ENCODE peak calls at places on chromosomes 2 and 18, in seven cellular contexts. K, O, Y, L, M, T and V are unnamed samples.

GRCh38 chr2:154437104-154437503 is 261.4 kb upstream of the KCNJ3 start:
- DNase-seq in K (no peak), O (no peak), Y (no peak), L (no peak), M (no peak), T (no peak), V (no peak)

GRCh38 chr2:237254369-237254861 is 159.5 kb downstream of the COL6A3 start:
- DNase-seq in K (no peak), O (no peak), Y (no peak), L (peak), M (no peak), T (no peak), V (no peak)

GRCh38 chr2:36403675-36404230 is 48.2 kb downstream of the CRIM1 start:
- DNase-seq in K (no peak), O (peak), Y (no peak), L (peak), M (no peak), T (no peak), V (no peak)

GRCh38 chr2:234840336-234840735 is 111.5 kb upstream of the SH3BP4 start:
- DNase-seq in K (no peak), O (peak), Y (no peak), L (peak), M (no peak), T (peak), V (no peak)

GRCh38 chr2:84636080-84636971 is 120.0 kb downstream of the DNAH6 start:
- DNase-seq in K (no peak), O (no peak), Y (no peak), L (no peak), M (no peak), T (no peak), V (no peak)

GRCh38 chr2:104769096-104769495 is 84.8 kb upstream of the POU3F3 start:
- DNase-seq in K (no peak), O (peak), Y (no peak), L (peak), M (no peak), T (no peak), V (no peak)

GRCh38 chr18:66124394-66124793 is 373.6 kb downstream of the CDH7 start:
- DNase-seq in K (no peak), O (no peak), Y (no peak), L (no peak), M (no peak), T (no peak), V (no peak)

GRCh38 chr2:178908810-178909209 is 101.6 kb upstream of the TTN start:
- DNase-seq in K (no peak), O (no peak), Y (no peak), L (no peak), M (no peak), T (no peak), V (no peak)

GRCh38 chr2:185291035-185291647 is 447.5 kb upstream of the FSIP2 start:
- DNase-seq in K (no peak), O (peak), Y (peak), L (peak), M (no peak), T (peak), V (no peak)

GRCh38 chr2:72613931-72614330 is 211.9 kb downstream of the EXOC6B start:
- DNase-seq in K (peak), O (no peak), Y (no peak), L (no peak), M (no peak), T (peak), V (no peak)

GRCh38 chr2:128736689-128737545 is 418.2 kb upstream of the HS6ST1 start:
- DNase-seq in K (peak), O (no peak), Y (peak), L (peak), M (peak), T (peak), V (peak)

GRCh38 chr2:159989249-159989648 is 73.2 kb downstream of the PLA2R1 start:
- DNase-seq in K (no peak), O (no peak), Y (no peak), L (peak), M (no peak), T (no peak), V (no peak)

GRCh38 chr2:126834006-126834659 is 64.6 kb upstream of the TEX51 start:
- DNase-seq in K (no peak), O (no peak), Y (no peak), L (no peak), M (no peak), T (no peak), V (no peak)

GRCh38 chr2:170324640-170325046 is 146.7 kb downstream of the MYO3B start:
- DNase-seq in K (peak), O (no peak), Y (no peak), L (peak), M (peak), T (peak), V (no peak)

GRCh38 chr2:104504331-104505073 is 349.4 kb upstream of the POU3F3 start:
- DNase-seq in K (no peak), O (no peak), Y (no peak), L (no peak), M (peak), T (no peak), V (no peak)

GRCh38 chr2:217612920-217613319 is 389.9 kb downstream of the TNS1 start:
- DNase-seq in K (no peak), O (no peak), Y (no peak), L (no peak), M (no peak), T (no peak), V (no peak)

GRCh38 chr2:59462418-59463197 is 1090.8 kb downstream of the BCL11A start:
- DNase-seq in K (no peak), O (no peak), Y (no peak), L (peak), M (no peak), T (no peak), V (no peak)